ENCODE peak calls at places on chromosomes 2 and 18, in six cellular contexts. N is Daoy, T is MCF 10A, A is breast epithelium, X is neural crest cell, J is HEK293T. G is an unnamed sample.

GRCh38 chr2:165576409-165576808 is 106.9 kb downstream of the CSRNP3 start:
- DNase-seq in J (no peak), T (no peak), N (no peak), A (no peak), X (no peak), G (no peak)

GRCh38 chr2:11744631-11745394 is 1.6 kb upstream of the LPIN1 start:
- DNase-seq in N (peak), A (no peak), X (peak), T (peak), J (no peak), G (no peak)

GRCh38 chr18:59968583-59968982 is 68.8 kb downstream of the PMAIP1 start:
- DNase-seq in N (no peak), J (no peak), T (no peak), X (no peak), A (no peak), G (no peak)

GRCh38 chr2:33598472-33599174 is 476 bp downstream of the FAM98A start:
- DNase-seq in N (peak), A (no peak), T (peak), X (peak), J (peak), G (peak)

GRCh38 chr18:24763765-24764548 is 303.5 kb downstream of the HRH4 start:
- DNase-seq in J (no peak), N (peak), T (peak), A (peak), X (no peak), G (no peak)

GRCh38 chr18:75124551-75124950 is 84.4 kb downstream of the PTGR3 start:
- DNase-seq in X (no peak), J (no peak), A (no peak), T (no peak), N (no peak), G (no peak)

GRCh38 chr2:79554899-79555298 is 42.0 kb downstream of the CTNNA2 start:
- DNase-seq in N (no peak), A (no peak), X (no peak), T (no peak), J (no peak), G (no peak)

GRCh38 chr2:174835797-174836255 is 71.6 kb upstream of the CHRNA1 start:
- DNase-seq in J (no peak), T (peak), N (peak), X (no peak), A (no peak), G (no peak)

GRCh38 chr18:63511285-63511684 is 30.9 kb upstream of the SERPINB12 start:
- DNase-seq in N (peak), T (peak), A (no peak), J (peak), X (peak), G (no peak)

GRCh38 chr2:20365249-20365817 is 14.7 kb upstream of the PUM2 start:
- DNase-seq in J (no peak), X (no peak), N (no peak), T (peak), A (no peak), G (peak)

GRCh38 chr2:112491946-112492345 is 10.0 kb downstream of the TTL start:
- DNase-seq in J (no peak), A (no peak), N (no peak), T (no peak), X (no peak), G (no peak)

GRCh38 chr2:183456177-183456576 is 331.9 kb downstream of the NUP35 start:
- DNase-seq in A (no peak), X (no peak), J (no peak), N (no peak), T (no peak), G (no peak)

GRCh38 chr2:138476186-138476585 is 25.4 kb upstream of the SPOPL start:
- DNase-seq in A (no peak), N (no peak), T (no peak), J (no peak), X (no peak), G (no peak)

GRCh38 chr2:235847576-235847975 is 320.6 kb downstream of the GBX2 start:
- DNase-seq in N (no peak), T (no peak), J (no peak), A (no peak), X (no peak), G (no peak)

GRCh38 chr2:232321156-232321816 is 57.3 kb upstream of the ALPP start:
- DNase-seq in X (no peak), A (no peak), J (no peak), N (no peak), T (no peak), G (peak)

GRCh38 chr2:196230051-196230450 is 58.7 kb upstream of the STK17B start:
- DNase-seq in T (no peak), A (no peak), J (no peak), X (no peak), N (no peak), G (no peak)

GRCh38 chr2:235868645-235869044 is 299.5 kb downstream of the GBX2 start:
- DNase-seq in J (no peak), A (no peak), N (no peak), X (no peak), T (no peak), G (no peak)

GRCh38 chr2:31235504-31235902 is 1.6 kb downstream of the EHD3 start:
- DNase-seq in A (no peak), X (no peak), N (peak), T (peak), J (no peak), G (no peak)

GRCh38 chr2:26640331-26640745 is 828 bp downstream of the CIB4 start:
- DNase-seq in N (peak), X (no peak), A (no peak), T (peak), J (no peak), G (no peak)

GRCh38 chr2:157258520-157259326 is 1.2 kb downstream of the GALNT5 start:
- DNase-seq in X (no peak), A (no peak), J (no peak), N (no peak), T (no peak), G (no peak)

GRCh38 chr18:58205087-58205779 is 161.2 kb downstream of the NEDD4L start:
- DNase-seq in N (no peak), X (no peak), A (no peak), J (no peak), T (no peak), G (no peak)

GRCh38 chr2:145066795-145067194 is 546.9 kb upstream of the ZEB2 start:
- DNase-seq in A (no peak), X (no peak), T (no peak), N (no peak), J (no peak), G (no peak)

GRCh38 chr2:15298769-15299168 is 262.4 kb downstream of the NBAS start:
- DNase-seq in N (peak), X (no peak), T (peak), J (no peak), A (no peak), G (no peak)

GRCh38 chr2:144516417-144516980 is 3.4 kb downstream of the ZEB2 start:
- DNase-seq in A (no peak), X (no peak), J (no peak), T (no peak), N (peak), G (no peak)

GRCh38 chr2:43749583-43749982 is 24.3 kb upstream of the DYNC2LI1 start:
- DNase-seq in J (no peak), X (no peak), A (no peak), T (no peak), N (no peak), G (no peak)

GRCh38 chr2:85767803-85768665 is 14.2 kb downstream of the ATOH8 start:
- DNase-seq in X (no peak), A (no peak), N (no peak), J (no peak), T (no peak), G (no peak)

GRCh38 chr2:222311321-222311977 is 12.7 kb upstream of the PAX3 start:
- DNase-seq in J (no peak), T (no peak), A (no peak), N (no peak), X (no peak), G (no peak)

GRCh38 chr2:234044157-234044556 is 6.3 kb upstream of the SPP2 start:
- DNase-seq in J (no peak), A (no peak), X (no peak), T (peak), N (peak), G (no peak)

GRCh38 chr2:19120941-19121750 is 237.3 kb downstream of the OSR1 start:
- DNase-seq in N (peak), X (no peak), T (peak), A (peak), J (no peak), G (no peak)

GRCh38 chr2:67322361-67323001 is 74.7 kb upstream of the ETAA1 start:
- DNase-seq in J (peak), T (peak), X (peak), A (no peak), N (peak), G (no peak)

GRCh38 chr2:149315461-149315860 is 14.9 kb upstream of the LYPD6 start:
- DNase-seq in X (no peak), T (no peak), J (no peak), A (no peak), N (peak), G (no peak)

GRCh38 chr2:42929985-42930581 is 137.7 kb upstream of the HAAO start:
- DNase-seq in N (peak), X (no peak), A (peak), T (no peak), J (no peak), G (no peak)

GRCh38 chr2:215931256-215931903 is 82.0 kb downstream of the MREG start:
- DNase-seq in T (peak), A (peak), N (peak), J (peak), X (peak), G (peak)

GRCh38 chr2:216340280-216340631 is 32.0 kb downstream of the MARCHF4 start:
- DNase-seq in T (no peak), A (no peak), J (no peak), N (no peak), X (no peak), G (no peak)

GRCh38 chr2:197498937-197499593 is 575 bp downstream of the HSPD1 start:
- DNase-seq in N (peak), X (peak), J (peak), T (peak), A (peak), G (peak)

G was measured in activated T-helper 2 cell treated with anti-CD3 and anti-CD28 coated beads, Interferon-gamma antibody, Interleukin-2, Interleukin-4, amounts not matched to agents 10 μg/mL and 5 μg/mL and 100 μg/mL, durations not matched to agents 14 hours and 24 hours and 36 hours.